ENCODE peak calls at places on chromosome 7, in nine cellular contexts. C is mammary epithelial cell, O is stomach, I is Panc1, P is A549, L is WERI-Rb-1, K is PC-3, X is foreskin fibroblast, S is epithelial cell of esophagus. W is an unnamed sample.

GRCh38 chr7:44796034-44796503 is 412 bp upstream of the PPIA start:
- DNase-seq in P (peak; percentile 64), X (peak; percentile 69), O (no peak), S (peak; percentile 47), C (peak; percentile 63), I (no peak), L (no peak), K (peak; percentile 54), W (no peak)

GRCh38 chr7:1849351-1849951 is 179.4 kb downstream of the ELFN1 start:
- DNase-seq in O (no peak), C (no peak), S (no peak), K (no peak), I (no peak), P (no peak), L (peak; percentile 17), X (peak; percentile 0), W (no peak)

GRCh38 chr7:156722427-156722826 is 81.9 kb downstream of the RNF32 start:
- DNase-seq in C (no peak), I (no peak), S (peak; percentile 48), P (no peak), X (peak; percentile 81), O (no peak), K (no peak), L (no peak), W (no peak)

GRCh38 chr7:26078437-26079362 is 73.3 kb upstream of the NFE2L3 start:
- DNase-seq in C (peak; percentile 60), X (peak; percentile 40), K (peak; percentile 69), P (peak; percentile 78), O (peak; percentile 65), L (peak; percentile 98), S (peak; percentile 63), I (no peak), W (peak; percentile 83)

GRCh38 chr7:50495746-50496145 is 45.6 kb upstream of the FIGNL1 start:
- DNase-seq in S (no peak), L (no peak), C (no peak), X (no peak), P (no peak), O (no peak), I (no peak), K (no peak), W (no peak)

GRCh38 chr7:107742678-107743566 is 1.0 kb upstream of the CBLL1 start:
- DNase-seq in O (peak; percentile 57), S (no peak), K (no peak), X (no peak), L (no peak), P (peak; percentile 51), C (no peak), I (peak; percentile 15), W (peak; percentile 87)

GRCh38 chr7:155277385-155277994 is 20.2 kb upstream of the INSIG1 start:
- DNase-seq in L (no peak), O (no peak), S (no peak), I (no peak), X (no peak), C (no peak), P (no peak), K (peak; percentile 48), W (no peak)

GRCh38 chr7:102304668-102305067 is 18.0 kb downstream of the SH2B2 start:
- DNase-seq in I (no peak), S (no peak), K (no peak), X (no peak), C (no peak), L (no peak), P (no peak), O (no peak), W (no peak)

GRCh38 chr7:139059905-139060304 is 24.1 kb upstream of the ZC3HAV1L start:
- DNase-seq in K (no peak), I (no peak), C (no peak), X (no peak), S (no peak), P (no peak), O (no peak), L (no peak), W (no peak)

GRCh38 chr7:25557930-25558329 is 329.6 kb upstream of the NPVF start:
- DNase-seq in S (no peak), P (no peak), I (no peak), C (no peak), L (no peak), X (no peak), K (no peak), O (no peak), W (no peak)

DNA sequence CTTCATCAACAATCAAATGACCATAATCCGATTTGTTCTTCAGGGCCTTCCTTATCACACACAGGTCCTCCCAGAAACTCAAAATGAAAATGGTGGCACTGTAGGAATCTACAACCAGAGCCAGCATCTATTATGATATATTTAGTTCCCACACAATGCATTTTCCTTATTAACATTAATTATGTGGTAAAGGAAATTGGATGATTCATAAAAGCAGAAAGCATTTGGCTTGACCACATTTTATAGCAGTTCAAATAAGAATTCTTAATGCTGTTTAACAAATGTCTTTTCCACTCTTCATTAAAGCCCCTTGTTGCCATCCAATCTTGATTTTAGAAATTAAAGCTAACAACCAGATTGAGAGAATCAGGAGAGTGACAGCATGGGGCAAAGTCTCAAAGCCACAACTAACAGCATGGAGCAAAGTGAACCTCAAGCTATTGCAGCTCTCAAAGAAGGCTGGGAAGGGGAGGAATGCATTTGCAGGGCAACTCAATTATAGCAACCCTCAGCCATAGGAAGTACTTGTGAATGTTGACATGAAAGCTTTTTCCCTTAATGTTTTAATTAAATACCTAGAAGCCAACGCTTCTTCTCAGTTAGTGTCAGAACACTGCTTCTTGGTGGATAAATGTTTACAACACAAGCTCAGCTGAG is 549.1 kb downstream of the NXPH1 start:
- DNase-seq in K (no peak), S (no peak), L (no peak), C (no peak), X (no peak), I (no peak), O (no peak), P (no peak), W (no peak)
- TF ChIP-seq CTCF in K (no peak), S (no peak), L (no peak), C (no peak), X (no peak), I (no peak), O (no peak), P (no peak), W (no peak)

GRCh38 chr7:100478966-100479660 is at the start of gene TSC22D4:
- DNase-seq in C (peak; percentile 90), P (peak; percentile 91), K (peak; percentile 82), I (peak; percentile 72), X (peak; percentile 96), O (peak; percentile 96), L (peak; percentile 92), S (peak; percentile 91), W (peak; percentile 96)

GRCh38 chr7:100477871-100478248 is 1.2 kb downstream of the TSC22D4 start:
- DNase-seq in C (no peak), O (no peak), I (no peak), S (no peak), K (no peak), P (no peak), X (no peak), L (no peak), W (no peak)

GRCh38 chr7:100475549-100475948 is 3.5 kb downstream of the TSC22D4 start:
- DNase-seq in O (no peak), L (no peak), I (no peak), X (peak; percentile 58), C (no peak), K (no peak), P (no peak), S (no peak), W (no peak)

GRCh38 chr7:100476108-100476780 is 2.8 kb downstream of the TSC22D4 start:
- DNase-seq in I (no peak), O (no peak), L (no peak), S (no peak), X (no peak), P (no peak), C (no peak), K (no peak), W (no peak)

DNA sequence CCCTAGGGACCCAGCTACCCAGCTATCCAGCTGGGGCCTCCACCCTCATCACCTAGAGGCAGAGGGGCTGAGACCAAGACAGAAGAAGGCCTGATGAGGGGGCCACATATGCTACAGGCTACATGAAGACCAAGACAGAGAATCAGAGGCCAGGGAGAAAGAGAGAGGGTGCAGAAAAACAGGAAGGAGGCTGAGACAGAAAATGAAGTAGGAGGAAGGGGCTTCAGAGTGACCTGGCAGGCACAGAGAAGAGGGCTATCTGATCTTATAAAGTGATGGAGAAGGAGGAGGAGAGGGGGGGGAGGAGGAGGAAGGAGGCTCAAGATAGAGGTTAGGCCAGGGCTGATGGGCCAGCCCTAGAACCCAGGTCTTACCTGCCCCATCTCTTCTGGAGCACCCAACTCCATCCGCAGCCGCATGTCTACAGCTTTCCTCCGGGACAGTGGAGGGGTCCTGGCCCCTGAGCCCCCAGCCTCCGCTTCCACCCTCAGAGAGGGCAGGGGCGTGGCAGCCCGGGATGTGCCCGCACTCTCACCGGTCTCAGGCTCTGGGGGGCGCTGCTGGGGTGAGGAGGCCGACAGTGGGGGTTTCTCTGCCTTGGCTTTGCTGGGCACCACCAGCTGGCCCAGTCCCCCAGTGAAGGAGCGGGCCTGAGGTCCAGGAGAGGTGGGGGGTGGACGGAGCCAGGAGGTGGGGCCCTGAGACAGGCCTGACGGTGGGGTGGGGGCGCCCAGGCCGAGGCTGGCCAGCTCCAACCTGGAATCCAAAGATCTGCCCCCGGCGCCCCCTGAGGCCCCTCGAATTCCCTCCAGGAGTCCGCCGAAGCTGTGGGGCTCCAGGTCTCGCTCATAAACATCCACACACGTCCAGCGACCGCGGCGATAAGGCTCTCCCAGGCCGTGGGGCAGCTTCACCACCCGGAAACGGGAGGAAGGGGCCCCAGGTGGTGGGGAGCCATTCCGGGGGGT is 1.8 kb downstream of the TSC22D4 start:
- DNase-seq in S (peak; percentile 28), I (no peak), P (no peak), O (no peak), C (no peak), L (no peak), K (no peak), X (peak; percentile 58), W (peak; percentile 55)
- TF ChIP-seq CTCF in S (peak; percentile 30), I (no peak), P (no peak), O (no peak), C (peak; percentile 52), L (no peak), K (peak; percentile 46), X (peak; percentile 18), W (no peak)

GRCh38 chr7:35285799-35286198 is 31.9 kb upstream of the TBX20 start:
- DNase-seq in C (no peak), P (no peak), I (no peak), L (no peak), K (no peak), X (no peak), S (no peak), O (no peak), W (no peak)
- TF ChIP-seq CTCF in C (no peak), P (no peak), I (no peak), L (no peak), K (no peak), X (no peak), S (no peak), O (no peak), W (no peak)

GRCh38 chr7:31047747-31048146 is 4.4 kb upstream of the ADCYAP1R1 start:
- DNase-seq in X (no peak), I (no peak), O (no peak), K (no peak), C (no peak), L (no peak), S (no peak), P (no peak), W (no peak)
- TF ChIP-seq CTCF in X (no peak), I (no peak), O (no peak), K (no peak), C (no peak), L (no peak), S (no peak), P (no peak), W (no peak)